ENCODE peak calls at places on chromosome 16, in eight cellular contexts. One of them, this sample, is unnamed.

GRCh38 chr16:84368327-84368996 is at the start of gene ATP2C2:
- DNase-seq in B cell: no peak
- DNase-seq in heart left ventricle: no peak
- DNase-seq in H9: peak
- DNase-seq in AG04450: no peak
- DNase-seq in kidney epithelial cell: no peak
- DNase-seq in GM20000: no peak
- DNase-seq in tibial artery: no peak
- DNase-seq in this sample: no peak

GRCh38 chr16:81946206-81946605 is 65.1 kb downstream of the SDR42E1 start:
- DNase-seq in B cell: no peak
- DNase-seq in heart left ventricle: no peak
- DNase-seq in H9: no peak
- DNase-seq in AG04450: no peak
- DNase-seq in kidney epithelial cell: no peak
- DNase-seq in GM20000: no peak
- DNase-seq in tibial artery: no peak
- DNase-seq in this sample: no peak

GRCh38 chr16:57282510-57283213 is 1.8 kb downstream of the PLLP start:
- DNase-seq in B cell: no peak
- DNase-seq in heart left ventricle: peak
- DNase-seq in H9: no peak
- DNase-seq in AG04450: no peak
- DNase-seq in kidney epithelial cell: no peak
- DNase-seq in GM20000: no peak
- DNase-seq in tibial artery: no peak
- DNase-seq in this sample: no peak

GRCh38 chr16:69563605-69564580 is 1.9 kb upstream of the NFAT5 start:
- DNase-seq in B cell: peak
- DNase-seq in heart left ventricle: no peak
- DNase-seq in H9: no peak
- DNase-seq in AG04450: no peak
- DNase-seq in kidney epithelial cell: no peak
- DNase-seq in GM20000: peak
- DNase-seq in tibial artery: no peak
- DNase-seq in this sample: peak

GRCh38 chr16:80924372-80924978 is 82.2 kb downstream of the CMC2 start:
- DNase-seq in B cell: peak
- DNase-seq in heart left ventricle: no peak
- DNase-seq in H9: peak
- DNase-seq in AG04450: no peak
- DNase-seq in kidney epithelial cell: no peak
- DNase-seq in GM20000: peak
- DNase-seq in tibial artery: peak
- DNase-seq in this sample: peak

GRCh38 chr16:17471745-17472075 is 950 bp upstream of the XYLT1 start:
- DNase-seq in B cell: no peak
- DNase-seq in heart left ventricle: no peak
- DNase-seq in H9: no peak
- DNase-seq in AG04450: no peak
- DNase-seq in kidney epithelial cell: no peak
- DNase-seq in GM20000: no peak
- DNase-seq in tibial artery: no peak
- DNase-seq in this sample: no peak

GRCh38 chr16:68451656-68452055 is 3.3 kb upstream of the SMPD3 start:
- DNase-seq in B cell: no peak
- DNase-seq in heart left ventricle: no peak
- DNase-seq in H9: no peak
- DNase-seq in AG04450: no peak
- DNase-seq in kidney epithelial cell: no peak
- DNase-seq in GM20000: no peak
- DNase-seq in tibial artery: no peak
- DNase-seq in this sample: no peak

GRCh38 chr16:56774009-56774408 is 44.1 kb downstream of the NUP93 start:
- DNase-seq in B cell: no peak
- DNase-seq in heart left ventricle: no peak
- DNase-seq in H9: no peak
- DNase-seq in AG04450: no peak
- DNase-seq in kidney epithelial cell: no peak
- DNase-seq in GM20000: no peak
- DNase-seq in tibial artery: no peak
- DNase-seq in this sample: no peak

GRCh38 chr16:64892843-64893242 is 229.0 kb downstream of the CDH11 start:
- DNase-seq in B cell: no peak
- DNase-seq in heart left ventricle: no peak
- DNase-seq in H9: no peak
- DNase-seq in AG04450: peak
- DNase-seq in kidney epithelial cell: peak
- DNase-seq in GM20000: no peak
- DNase-seq in tibial artery: no peak
- DNase-seq in this sample: no peak

GRCh38 chr16:48503779-48504178 is 106.2 kb downstream of the N4BP1 start:
- DNase-seq in B cell: no peak
- DNase-seq in heart left ventricle: peak
- DNase-seq in H9: no peak
- DNase-seq in AG04450: peak
- DNase-seq in kidney epithelial cell: no peak
- DNase-seq in GM20000: no peak
- DNase-seq in tibial artery: peak
- DNase-seq in this sample: no peak

GRCh38 chr16:88846088-88846487 is 10.7 kb downstream of the GALNS start:
- DNase-seq in B cell: no peak
- DNase-seq in heart left ventricle: no peak
- DNase-seq in H9: no peak
- DNase-seq in AG04450: no peak
- DNase-seq in kidney epithelial cell: no peak
- DNase-seq in GM20000: no peak
- DNase-seq in tibial artery: no peak
- DNase-seq in this sample: no peak

GRCh38 chr16:11136600-11136999 is 119.4 kb downstream of the SOCS1 start:
- DNase-seq in B cell: no peak
- DNase-seq in heart left ventricle: peak
- DNase-seq in H9: peak
- DNase-seq in AG04450: no peak
- DNase-seq in kidney epithelial cell: no peak
- DNase-seq in GM20000: no peak
- DNase-seq in tibial artery: no peak
- DNase-seq in this sample: no peak

GRCh38 chr16:51852892-51853291 is 694.1 kb downstream of the TOX3 start:
- DNase-seq in B cell: no peak
- DNase-seq in heart left ventricle: no peak
- DNase-seq in H9: no peak
- DNase-seq in AG04450: no peak
- DNase-seq in kidney epithelial cell: no peak
- DNase-seq in GM20000: no peak
- DNase-seq in tibial artery: no peak
- DNase-seq in this sample: no peak

GRCh38 chr16:56288019-56288418 is 96.7 kb downstream of the GNAO1 start:
- DNase-seq in B cell: no peak
- DNase-seq in heart left ventricle: no peak
- DNase-seq in H9: no peak
- DNase-seq in AG04450: no peak
- DNase-seq in kidney epithelial cell: no peak
- DNase-seq in GM20000: no peak
- DNase-seq in tibial artery: no peak
- DNase-seq in this sample: no peak

GRCh38 chr16:57647136-57647875 is 18.9 kb downstream of the ADGRG1 start:
- DNase-seq in B cell: no peak
- DNase-seq in heart left ventricle: no peak
- DNase-seq in H9: no peak
- DNase-seq in AG04450: no peak
- DNase-seq in kidney epithelial cell: no peak
- DNase-seq in GM20000: no peak
- DNase-seq in tibial artery: no peak
- DNase-seq in this sample: peak

GRCh38 chr16:57893559-57894389 is 77.2 kb downstream of the CNGB1 start:
- DNase-seq in B cell: no peak
- DNase-seq in heart left ventricle: no peak
- DNase-seq in H9: no peak
- DNase-seq in AG04450: peak
- DNase-seq in kidney epithelial cell: peak
- DNase-seq in GM20000: no peak
- DNase-seq in tibial artery: no peak
- DNase-seq in this sample: no peak

GRCh38 chr16:715448-716249 is 731 bp downstream of the METRN start:
- DNase-seq in B cell: peak
- DNase-seq in heart left ventricle: no peak
- DNase-seq in H9: peak
- DNase-seq in AG04450: no peak
- DNase-seq in kidney epithelial cell: no peak
- DNase-seq in GM20000: peak
- DNase-seq in tibial artery: no peak
- DNase-seq in this sample: no peak
- TF ChIP-seq CTCF in B cell: peak
- TF ChIP-seq CTCF in heart left ventricle: no peak
- TF ChIP-seq CTCF in H9: peak
- TF ChIP-seq CTCF in AG04450: no peak
- TF ChIP-seq CTCF in kidney epithelial cell: no peak
- TF ChIP-seq CTCF in GM20000: peak
- TF ChIP-seq CTCF in tibial artery: no peak
- TF ChIP-seq CTCF in this sample: peak

GRCh38 chr16:60203525-60204124 is 1469.5 kb upstream of the GOT2 start:
- DNase-seq in B cell: no peak
- DNase-seq in heart left ventricle: no peak
- DNase-seq in H9: no peak
- DNase-seq in AG04450: no peak
- DNase-seq in kidney epithelial cell: no peak
- DNase-seq in GM20000: no peak
- DNase-seq in tibial artery: no peak
- DNase-seq in this sample: no peak
- TF ChIP-seq CTCF in B cell: no peak
- TF ChIP-seq CTCF in heart left ventricle: peak
- TF ChIP-seq CTCF in H9: peak
- TF ChIP-seq CTCF in AG04450: peak
- TF ChIP-seq CTCF in kidney epithelial cell: peak
- TF ChIP-seq CTCF in GM20000: no peak
- TF ChIP-seq CTCF in tibial artery: peak
- TF ChIP-seq CTCF in this sample: peak

GRCh38 chr16:70772493-70772892 is 28.5 kb downstream of the VAC14 start:
- DNase-seq in B cell: no peak
- DNase-seq in heart left ventricle: no peak
- DNase-seq in H9: no peak
- DNase-seq in AG04450: no peak
- DNase-seq in kidney epithelial cell: no peak
- DNase-seq in GM20000: no peak
- DNase-seq in tibial artery: no peak
- DNase-seq in this sample: no peak

GRCh38 chr16:70769761-70770160 is 31.2 kb downstream of the VAC14 start:
- DNase-seq in B cell: no peak
- DNase-seq in heart left ventricle: no peak
- DNase-seq in H9: no peak
- DNase-seq in AG04450: no peak
- DNase-seq in kidney epithelial cell: no peak
- DNase-seq in GM20000: no peak
- DNase-seq in tibial artery: no peak
- DNase-seq in this sample: no peak

GRCh38 chr16:70770291-70770967 is 30.5 kb downstream of the VAC14 start:
- DNase-seq in B cell: no peak
- DNase-seq in heart left ventricle: no peak
- DNase-seq in H9: no peak
- DNase-seq in AG04450: no peak
- DNase-seq in kidney epithelial cell: no peak
- DNase-seq in GM20000: no peak
- DNase-seq in tibial artery: no peak
- DNase-seq in this sample: no peak

GRCh38 chr16:70769131-70769530 is 31.8 kb downstream of the VAC14 start:
- DNase-seq in B cell: no peak
- DNase-seq in heart left ventricle: peak
- DNase-seq in H9: no peak
- DNase-seq in AG04450: no peak
- DNase-seq in kidney epithelial cell: no peak
- DNase-seq in GM20000: no peak
- DNase-seq in tibial artery: no peak
- DNase-seq in this sample: no peak

DNA sequence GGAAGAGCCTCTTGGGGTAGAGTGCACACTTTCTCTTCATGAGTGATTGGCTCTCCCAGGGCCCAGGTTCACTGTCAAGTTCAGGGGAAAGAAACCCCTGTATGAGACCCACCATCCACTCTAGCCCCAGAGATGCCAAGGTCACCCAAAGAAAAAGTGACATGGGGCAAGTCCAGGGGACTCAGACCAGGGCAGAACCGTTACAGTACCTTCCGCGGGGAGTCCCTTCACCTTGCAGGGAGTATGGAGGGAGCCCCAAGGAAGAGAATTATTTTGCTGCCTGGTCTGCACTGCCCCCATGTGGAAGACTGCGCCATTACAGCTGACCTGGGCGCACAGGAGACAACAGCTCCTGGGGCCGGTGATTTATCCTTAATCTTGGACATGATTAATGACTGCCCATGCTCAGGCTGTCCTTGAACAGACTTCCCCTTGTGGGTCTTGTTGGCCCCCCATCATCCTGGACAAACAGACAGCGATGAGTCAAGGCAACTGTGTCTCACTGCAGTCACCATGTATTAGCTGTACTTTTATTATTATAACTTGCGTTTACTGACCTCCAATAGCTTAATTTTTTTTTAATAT is 29.9 kb downstream of the VAC14 start:
- DNase-seq in B cell: peak
- DNase-seq in heart left ventricle: no peak
- DNase-seq in H9: peak
- DNase-seq in AG04450: no peak
- DNase-seq in kidney epithelial cell: no peak
- DNase-seq in GM20000: peak
- DNase-seq in tibial artery: peak
- DNase-seq in this sample: peak
- TF ChIP-seq CTCF in B cell: peak
- TF ChIP-seq CTCF in heart left ventricle: peak
- TF ChIP-seq CTCF in H9: peak
- TF ChIP-seq CTCF in AG04450: peak
- TF ChIP-seq CTCF in kidney epithelial cell: peak
- TF ChIP-seq CTCF in GM20000: peak
- TF ChIP-seq CTCF in tibial artery: peak
- TF ChIP-seq CTCF in this sample: peak

DNA sequence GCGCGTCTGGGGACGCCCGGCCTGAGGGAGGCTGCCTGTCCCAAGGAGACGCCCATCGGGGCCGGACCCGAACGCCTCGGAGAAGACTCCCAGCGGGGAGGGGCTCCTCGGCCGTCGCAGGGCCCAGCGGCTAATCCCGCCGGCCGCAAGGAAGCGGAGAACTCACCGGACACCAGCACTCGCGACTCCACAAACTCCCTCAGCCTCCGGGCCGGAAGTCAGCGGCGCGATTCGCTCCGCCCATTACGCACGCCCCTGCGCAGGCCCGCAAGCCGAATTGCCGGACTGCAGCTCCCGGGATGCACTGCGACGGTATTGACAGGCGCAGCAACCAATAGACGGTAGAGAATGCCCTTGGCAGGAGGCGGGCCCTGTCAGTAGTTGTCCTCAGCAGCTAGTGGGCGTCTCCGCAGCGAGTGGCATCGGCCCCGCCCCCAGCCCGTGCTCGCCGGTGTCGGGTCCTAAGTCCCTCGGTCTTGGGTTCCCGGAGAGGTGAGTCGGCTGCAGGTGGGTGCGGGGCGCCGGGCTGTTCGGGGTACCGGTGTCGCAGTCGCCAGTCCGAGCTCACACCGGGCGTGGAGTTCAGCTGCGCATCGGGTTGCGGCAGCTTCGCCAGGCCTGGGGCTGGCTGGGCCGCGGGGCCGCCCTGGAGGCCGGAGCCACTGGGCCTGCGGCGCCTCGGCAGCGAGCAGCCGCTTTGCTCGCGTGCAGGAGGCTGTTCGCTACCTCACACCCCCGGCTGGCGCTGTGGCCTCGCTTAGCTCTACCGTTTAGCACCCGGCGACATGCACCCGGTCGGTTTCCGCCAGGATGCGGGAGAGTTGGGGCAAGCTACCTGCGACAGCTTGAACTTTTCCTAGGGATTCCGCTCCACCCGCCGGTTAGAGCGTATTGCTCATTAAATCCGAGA is at the start of the genes ZNF174 and ZSCAN32:
- DNase-seq in B cell: peak
- DNase-seq in heart left ventricle: peak
- DNase-seq in H9: peak
- DNase-seq in AG04450: peak
- DNase-seq in kidney epithelial cell: peak
- DNase-seq in GM20000: peak
- DNase-seq in tibial artery: peak
- DNase-seq in this sample: peak
- TF ChIP-seq CTCF in B cell: no peak
- TF ChIP-seq CTCF in heart left ventricle: no peak
- TF ChIP-seq CTCF in H9: no peak
- TF ChIP-seq CTCF in AG04450: no peak
- TF ChIP-seq CTCF in kidney epithelial cell: no peak
- TF ChIP-seq CTCF in GM20000: no peak
- TF ChIP-seq CTCF in tibial artery: no peak
- TF ChIP-seq CTCF in this sample: no peak

This sample was measured in activated CD8-positive, alpha-beta T cell treated with anti-CD3 and anti-CD28 coated beads for 36 hours.